ENCODE peak calls at places on chromosome 22, in nine cellular contexts. One of them, this sample, is unnamed.

GRCh38 chr22:37304595-37305343 is 22.5 kb downstream of the CYTH4 start:
- DNase-seq in SK-N-DZ: no peak
- DNase-seq in GM06990: no peak
- DNase-seq in amniotic epithelial cell: peak
- DNase-seq in activated CD8-positive, alpha-beta memory T cell treated with anti-CD3 and anti-CD28 coated beads for 1 hour: no peak
- DNase-seq in GM10248: no peak
- DNase-seq in head of caudate nucleus: no peak
- DNase-seq in H4: no peak
- DNase-seq in NCI-H187: no peak
- DNase-seq in this sample: no peak

GRCh38 chr22:28171135-28171534 is 252.1 kb upstream of the PITPNB start:
- DNase-seq in SK-N-DZ: no peak
- DNase-seq in GM06990: no peak
- DNase-seq in amniotic epithelial cell: peak
- DNase-seq in activated CD8-positive, alpha-beta memory T cell treated with anti-CD3 and anti-CD28 coated beads for 1 hour: no peak
- DNase-seq in GM10248: no peak
- DNase-seq in head of caudate nucleus: no peak
- DNase-seq in H4: no peak
- DNase-seq in NCI-H187: no peak
- DNase-seq in this sample: no peak

GRCh38 chr22:48205790-48206189 is 1443.3 kb downstream of the TBC1D22A start:
- DNase-seq in SK-N-DZ: no peak
- DNase-seq in GM06990: no peak
- DNase-seq in amniotic epithelial cell: no peak
- DNase-seq in activated CD8-positive, alpha-beta memory T cell treated with anti-CD3 and anti-CD28 coated beads for 1 hour: no peak
- DNase-seq in GM10248: no peak
- DNase-seq in head of caudate nucleus: no peak
- DNase-seq in H4: no peak
- DNase-seq in NCI-H187: no peak
- DNase-seq in this sample: no peak

GRCh38 chr22:30116362-30117117 is 36.3 kb downstream of the HORMAD2 start:
- DNase-seq in SK-N-DZ: no peak
- DNase-seq in GM06990: no peak
- DNase-seq in amniotic epithelial cell: peak
- DNase-seq in activated CD8-positive, alpha-beta memory T cell treated with anti-CD3 and anti-CD28 coated beads for 1 hour: no peak
- DNase-seq in GM10248: no peak
- DNase-seq in head of caudate nucleus: no peak
- DNase-seq in H4: no peak
- DNase-seq in NCI-H187: no peak
- DNase-seq in this sample: peak

GRCh38 chr22:42913874-42914510 is 56.9 kb upstream of the ARFGAP3 start:
- DNase-seq in SK-N-DZ: no peak
- DNase-seq in GM06990: no peak
- DNase-seq in amniotic epithelial cell: no peak
- DNase-seq in activated CD8-positive, alpha-beta memory T cell treated with anti-CD3 and anti-CD28 coated beads for 1 hour: no peak
- DNase-seq in GM10248: no peak
- DNase-seq in head of caudate nucleus: no peak
- DNase-seq in H4: no peak
- DNase-seq in NCI-H187: no peak
- DNase-seq in this sample: no peak

GRCh38 chr22:48373626-48374173 is 1454.0 kb downstream of the BRD1 start:
- DNase-seq in SK-N-DZ: no peak
- DNase-seq in GM06990: no peak
- DNase-seq in amniotic epithelial cell: no peak
- DNase-seq in activated CD8-positive, alpha-beta memory T cell treated with anti-CD3 and anti-CD28 coated beads for 1 hour: no peak
- DNase-seq in GM10248: no peak
- DNase-seq in head of caudate nucleus: no peak
- DNase-seq in H4: no peak
- DNase-seq in NCI-H187: no peak
- DNase-seq in this sample: no peak

GRCh38 chr22:23079240-23079768 is 9.0 kb downstream of the GNAZ start:
- DNase-seq in SK-N-DZ: no peak
- DNase-seq in GM06990: no peak
- DNase-seq in amniotic epithelial cell: no peak
- DNase-seq in activated CD8-positive, alpha-beta memory T cell treated with anti-CD3 and anti-CD28 coated beads for 1 hour: no peak
- DNase-seq in GM10248: no peak
- DNase-seq in head of caudate nucleus: no peak
- DNase-seq in H4: no peak
- DNase-seq in NCI-H187: no peak
- DNase-seq in this sample: no peak

GRCh38 chr22:47781427-47782111 is 1019.1 kb downstream of the TBC1D22A start:
- DNase-seq in SK-N-DZ: no peak
- DNase-seq in GM06990: no peak
- DNase-seq in amniotic epithelial cell: no peak
- DNase-seq in activated CD8-positive, alpha-beta memory T cell treated with anti-CD3 and anti-CD28 coated beads for 1 hour: no peak
- DNase-seq in GM10248: no peak
- DNase-seq in head of caudate nucleus: no peak
- DNase-seq in H4: no peak
- DNase-seq in NCI-H187: no peak
- DNase-seq in this sample: no peak

GRCh38 chr22:23147632-23148387 is 2.5 kb downstream of the RAB36 start:
- DNase-seq in SK-N-DZ: no peak
- DNase-seq in GM06990: no peak
- DNase-seq in amniotic epithelial cell: peak
- DNase-seq in activated CD8-positive, alpha-beta memory T cell treated with anti-CD3 and anti-CD28 coated beads for 1 hour: no peak
- DNase-seq in GM10248: no peak
- DNase-seq in head of caudate nucleus: no peak
- DNase-seq in H4: no peak
- DNase-seq in NCI-H187: no peak
- DNase-seq in this sample: no peak

GRCh38 chr22:37818397-37819099 is 4.6 kb upstream of the GALR3 start:
- DNase-seq in SK-N-DZ: peak
- DNase-seq in GM06990: peak
- DNase-seq in amniotic epithelial cell: peak
- DNase-seq in activated CD8-positive, alpha-beta memory T cell treated with anti-CD3 and anti-CD28 coated beads for 1 hour: peak
- DNase-seq in GM10248: peak
- DNase-seq in head of caudate nucleus: peak
- DNase-seq in H4: no peak
- DNase-seq in NCI-H187: no peak
- DNase-seq in this sample: no peak

GRCh38 chr22:49234459-49234858 is 593.2 kb downstream of the BRD1 start:
- DNase-seq in SK-N-DZ: no peak
- DNase-seq in GM06990: no peak
- DNase-seq in amniotic epithelial cell: no peak
- DNase-seq in activated CD8-positive, alpha-beta memory T cell treated with anti-CD3 and anti-CD28 coated beads for 1 hour: no peak
- DNase-seq in GM10248: no peak
- DNase-seq in head of caudate nucleus: no peak
- DNase-seq in H4: no peak
- DNase-seq in NCI-H187: no peak
- DNase-seq in this sample: no peak

GRCh38 chr22:46054091-46054877 is 77.3 kb upstream of the WNT7B start:
- DNase-seq in SK-N-DZ: no peak
- DNase-seq in GM06990: peak
- DNase-seq in amniotic epithelial cell: peak
- DNase-seq in activated CD8-positive, alpha-beta memory T cell treated with anti-CD3 and anti-CD28 coated beads for 1 hour: no peak
- DNase-seq in GM10248: no peak
- DNase-seq in head of caudate nucleus: peak
- DNase-seq in H4: peak
- DNase-seq in NCI-H187: no peak
- DNase-seq in this sample: no peak

This sample was measured in AG04449.